ENCODE peak calls at places on chromosomes 6 and 20, in four cellular contexts. D is fibroblast of pulmonary artery, Z is IMR-90, W is AG10803. T is an unnamed sample.

GRCh38 chr6:54891536-54891935 is 45.0 kb downstream of the FAM83B start:
- DNase-seq in Z (peak), D (no peak), W (no peak), T (no peak)

GRCh38 chr20:50149481-50150254 is 3.9 kb downstream of the PEDS1 start:
- DNase-seq in W (no peak), Z (no peak), D (no peak), T (no peak)

GRCh38 chr6:26065952-26066380 is 21.3 kb upstream of the HFE start:
- DNase-seq in D (peak), Z (peak), W (peak), T (peak)

GRCh38 chr6:169641461-169642085 is 60.3 kb downstream of the WDR27 start:
- DNase-seq in D (no peak), Z (no peak), W (no peak), T (no peak)

GRCh38 chr20:13286600-13286999 is 65.5 kb downstream of the ISM1 start:
- DNase-seq in W (no peak), D (no peak), Z (no peak), T (no peak)

GRCh38 chr6:167214216-167214615 is 56.4 kb upstream of the GPR31 start:
- DNase-seq in W (no peak), Z (no peak), D (no peak), T (no peak)

GRCh38 chr6:37256692-37257319 is 766 bp upstream of the TBC1D22B start:
- DNase-seq in Z (peak), D (no peak), W (peak), T (no peak)

GRCh38 chr20:24670341-24670821 is 201.0 kb downstream of the SYNDIG1 start:
- DNase-seq in Z (no peak), W (no peak), D (no peak), T (no peak)

GRCh38 chr20:53216856-53217576 is 244.9 kb downstream of the TSHZ2 start:
- DNase-seq in D (peak), Z (no peak), W (no peak), T (peak)

GRCh38 chr6:138692058-138692977 is 81.3 kb upstream of the CCDC28A start:
- DNase-seq in Z (peak), D (peak), W (peak), T (peak)

GRCh38 chr6:52227495-52227894 is 16.8 kb downstream of the IL17F start:
- DNase-seq in D (no peak), W (no peak), Z (peak), T (no peak)

GRCh38 chr6:87907521-87907920 is 140.1 kb upstream of the SPACA1 start:
- DNase-seq in D (peak), Z (peak), W (peak), T (peak)

GRCh38 chr6:110690106-110690654 is 125.1 kb downstream of the CDK19 start:
- DNase-seq in D (no peak), Z (no peak), W (no peak), T (no peak)

GRCh38 chr6:12381587-12381986 is 91.4 kb downstream of the EDN1 start:
- DNase-seq in D (no peak), W (peak), Z (peak), T (no peak)

GRCh38 chr6:111716325-111716724 is 110.6 kb upstream of the TRAF3IP2 start:
- DNase-seq in Z (no peak), D (no peak), W (no peak), T (no peak)

GRCh38 chr6:43916924-43917877 is 147.2 kb downstream of the VEGFA start:
- DNase-seq in Z (peak), W (peak), D (peak), T (peak)

GRCh38 chr20:24698189-24698588 is 228.8 kb downstream of the SYNDIG1 start:
- DNase-seq in Z (no peak), D (no peak), W (no peak), T (no peak)

GRCh38 chr6:89008299-89008698 is 44.9 kb upstream of the RNGTT start:
- DNase-seq in D (no peak), Z (no peak), W (no peak), T (no peak)

GRCh38 chr20:30484009-30484748 is 773.3 kb upstream of the DEFB115 start:
- DNase-seq in W (no peak), Z (no peak), D (no peak), T (no peak)

GRCh38 chr6:79777713-79778579 is 146.8 kb downstream of the SH3BGRL2 start:
- DNase-seq in D (peak), Z (peak), W (peak), T (peak)

GRCh38 chr20:50642288-50642803 is 49.0 kb downstream of the RIPOR3 start:
- DNase-seq in W (peak), Z (no peak), D (no peak), T (no peak)

GRCh38 chr6:138498575-138499302 is 555 bp downstream of the NHSL1 start:
- DNase-seq in Z (no peak), D (no peak), W (no peak), T (no peak)

GRCh38 chr20:34420146-34420545 is 57.1 kb downstream of the ITCH start:
- DNase-seq in Z (peak), D (no peak), W (no peak), T (no peak)

GRCh38 chr6:2916354-2916925 is 13.3 kb upstream of the SERPINB9 start:
- DNase-seq in Z (no peak), W (no peak), D (no peak), T (no peak)

GRCh38 chr6:722077-722524 is 29.2 kb upstream of the EXOC2 start:
- DNase-seq in W (peak), D (peak), Z (peak), T (peak)

GRCh38 chr6:154276810-154277577 is 79.6 kb downstream of the IPCEF1 start:
- DNase-seq in W (peak), D (peak), Z (peak), T (no peak)

GRCh38 chr6:11538049-11538798 is 675 bp downstream of the TMEM170B start:
- DNase-seq in Z (no peak), D (no peak), W (no peak), T (peak)

GRCh38 chr20:62365814-62366369 is 1.2 kb downstream of the LAMA5 start:
- DNase-seq in D (no peak), W (no peak), Z (no peak), T (peak)

GRCh38 chr6:62285612-62286469 is at the start of gene KHDRBS2:
- DNase-seq in W (no peak), Z (no peak), D (peak), T (peak)
- H3K4me3 ChIP-seq in W (no peak), Z (no peak), D (no peak), T (no peak)

DNA sequence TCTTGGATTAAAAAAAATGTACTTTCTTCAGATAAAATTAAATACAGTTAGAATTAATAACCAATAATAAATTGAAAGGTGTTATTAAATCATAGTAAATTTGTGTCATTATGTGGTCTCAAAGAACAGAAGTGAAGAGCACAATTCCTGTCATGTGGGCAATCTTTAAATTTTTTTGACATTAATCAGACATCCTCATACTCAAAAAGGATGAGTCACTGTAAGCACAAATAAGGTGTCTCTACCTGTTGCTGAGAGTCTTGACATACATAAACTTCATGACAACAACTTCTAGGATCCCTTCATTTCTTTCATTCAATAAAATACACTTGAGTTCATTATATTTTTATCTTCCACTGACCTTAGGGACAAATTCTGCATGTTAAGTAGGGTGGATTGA is 76.1 kb downstream of the SLC22A3 start:
- DNase-seq in W (no peak), Z (no peak), D (no peak), T (no peak)
- H3K4me3 ChIP-seq in W (no peak), Z (no peak), D (no peak), T (no peak)

GRCh38 chr6:18595774-18596528 is 208.8 kb downstream of the RNF144B start:
- DNase-seq in D (peak), W (peak), Z (peak), T (peak)
- H3K4me3 ChIP-seq in D (no peak), W (no peak), Z (no peak), T (no peak)

DNA sequence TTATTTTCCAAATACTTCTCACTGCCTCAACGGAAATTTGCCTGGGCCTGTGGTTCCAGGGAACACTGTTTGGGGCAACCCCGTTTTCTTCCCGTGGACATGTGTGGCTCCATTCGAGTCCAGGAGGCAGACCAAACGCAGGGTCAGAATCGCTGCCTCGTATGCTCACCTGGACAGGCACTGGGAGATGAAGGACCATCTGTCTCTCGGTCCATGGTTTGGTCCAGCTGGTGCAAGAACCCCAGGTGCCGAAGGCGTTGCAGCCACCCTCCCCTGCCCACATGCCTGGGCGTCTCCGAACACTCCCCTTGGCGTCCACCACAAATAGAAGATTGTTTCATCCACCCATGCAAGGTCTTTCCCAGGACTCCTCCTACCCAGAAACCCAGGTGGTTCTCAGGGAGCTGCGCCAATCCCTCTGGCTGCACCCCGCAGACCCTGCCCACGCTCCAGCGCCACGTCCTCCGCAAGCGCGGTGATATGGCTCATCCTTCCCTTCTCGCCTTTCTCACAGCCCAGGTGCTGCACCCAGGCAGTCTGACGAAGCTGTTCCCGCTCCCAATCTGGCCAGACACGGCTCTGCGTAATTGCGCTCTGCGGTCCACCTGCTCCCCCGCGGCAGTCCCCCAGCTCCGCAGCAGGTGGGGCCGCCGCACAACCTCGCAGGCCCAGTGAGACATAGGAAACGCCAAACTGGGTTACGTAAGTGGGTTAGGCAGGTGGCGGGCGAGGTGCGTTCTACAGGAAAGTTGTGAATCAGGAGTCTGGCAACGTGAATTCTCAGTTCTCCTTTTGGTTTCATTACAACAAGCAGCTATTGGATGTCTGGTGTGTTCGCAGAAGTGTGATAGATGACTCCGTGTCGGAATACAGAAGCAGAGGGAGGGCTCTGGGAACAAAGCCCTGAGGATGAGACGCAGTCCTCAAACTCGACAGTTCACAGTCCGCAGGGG is 146.2 kb upstream of the ECI2 start:
- DNase-seq in D (peak), W (no peak), Z (peak), T (peak)
- H3K4me3 ChIP-seq in D (peak), W (peak), Z (peak), T (no peak)

GRCh38 chr6:168490757-168491156 is 49.8 kb downstream of the SMOC2 start:
- DNase-seq in W (no peak), Z (no peak), D (no peak), T (no peak)

GRCh38 chr6:168480481-168480880 is 39.5 kb downstream of the SMOC2 start:
- DNase-seq in Z (no peak), D (no peak), W (no peak), T (no peak)

GRCh38 chr6:168485804-168486203 is 44.8 kb downstream of the SMOC2 start:
- DNase-seq in Z (no peak), D (no peak), W (no peak), T (no peak)
- H3K4me3 ChIP-seq in Z (no peak), D (no peak), W (no peak), T (no peak)

GRCh38 chr6:83861077-83861476 is 1.6 kb downstream of the CYB5R4 start:
- DNase-seq in D (no peak), W (no peak), Z (no peak), T (no peak)
- H3K4me3 ChIP-seq in D (peak), W (peak), Z (no peak), T (no peak)

T was measured in MG63.